ENCODE peak calls at places on chromosomes 4 and X, in six cellular contexts. A is dorsolateral prefrontal cortex; B is AG09309; R is activated T-cell treated with anti-CD3 and anti-CD28 coated beads, Interleukin-2, amount 50 U/mL, for 72 hours; P is NCI-H69; Z is BJ. I is an unnamed sample.
A peak's percentile ranks its signal among the peaks of the same experiment; 100 is the strongest.

GRCh38 chr4:133624744-133625143 is 475.6 kb downstream of the PCDH10 start:
- DNase-seq in P (peak; percentile 12), A (no peak), R (no peak), B (no peak), Z (no peak), I (no peak)

GRCh38 chr4:140289486-140289885 is 84.0 kb upstream of the SCOC start:
- DNase-seq in P (no peak), R (no peak), Z (no peak), B (no peak), A (no peak), I (no peak)

GRCh38 chr4:80610845-80611244 is 275.3 kb downstream of the CFAP299 start:
- DNase-seq in B (peak; percentile 14), Z (no peak), P (peak; percentile 38), R (no peak), A (no peak), I (no peak)

GRCh38 chr4:21596521-21596920 is 352.1 kb downstream of the KCNIP4 start:
- DNase-seq in R (no peak), Z (no peak), P (peak; percentile 30), A (no peak), B (no peak), I (no peak)

GRCh38 chr4:139337612-139338011 is 35.3 kb upstream of the NDUFC1 start:
- DNase-seq in A (no peak), Z (no peak), R (no peak), P (no peak), B (no peak), I (no peak)

GRCh38 chrX:154815274-154815818 is 10.1 kb upstream of the MPP1 start:
- DNase-seq in B (no peak), R (no peak), Z (no peak), A (no peak), P (no peak), I (no peak)

GRCh38 chr4:81651500-81651899 is 179.8 kb upstream of the RASGEF1B start:
- DNase-seq in B (no peak), Z (no peak), A (no peak), R (no peak), P (peak; percentile 79), I (no peak)

GRCh38 chrX:17242470-17242869 is 132.5 kb upstream of the NHS start:
- DNase-seq in Z (no peak), A (peak; percentile 41), P (peak; percentile 91), B (peak; percentile 10), R (peak; percentile 21), I (peak; percentile 25)

GRCh38 chrX:95903490-95903889 is 781.2 kb upstream of the DIAPH2 start:
- DNase-seq in B (no peak), P (no peak), Z (no peak), R (no peak), A (no peak), I (no peak)

GRCh38 chr4:11635336-11635735 is 206.6 kb upstream of the HS3ST1 start:
- DNase-seq in A (no peak), R (no peak), Z (no peak), P (peak; percentile 10), B (peak; percentile 16), I (no peak)

GRCh38 chr4:94504545-94504944 is 52.8 kb downstream of the PDLIM5 start:
- DNase-seq in Z (peak; percentile 84), B (peak; percentile 83), A (no peak), R (no peak), P (no peak), I (no peak)